ENCODE peak calls at places on chromosomes 2 and 18, in nine cellular contexts. M is dorsolateral prefrontal cortex, Z is H1, H is uterus, A is endothelial cell of umbilical vein, J is endodermal cell, E is GM12878, S is SK-N-SH, L is breast epithelium. V is an unnamed sample.

GRCh38 chr2:60354713-60355112 is 198.7 kb downstream of the BCL11A start:
- DNase-seq in M (no peak), Z (no peak), H (no peak), A (no peak), J (peak), E (no peak), S (no peak), L (peak), V (no peak)

GRCh38 chr18:66013976-66014375 is 263.2 kb downstream of the CDH7 start:
- DNase-seq in M (no peak), Z (no peak), H (no peak), A (no peak), J (no peak), E (no peak), S (no peak), L (no peak), V (no peak)

GRCh38 chr18:1014951-1015627 is 110.4 kb downstream of the ADCYAP1 start:
- DNase-seq in M (no peak), Z (no peak), H (no peak), A (peak), J (peak), E (no peak), S (no peak), L (no peak), V (no peak)

GRCh38 chr2:54360055-54360792 is 95.9 kb upstream of the SPTBN1 start:
- DNase-seq in M (no peak), Z (no peak), H (peak), A (peak), J (no peak), E (no peak), S (peak), L (no peak), V (peak)

GRCh38 chr2:201793631-201794030 is 12.7 kb upstream of the CDK15 start:
- DNase-seq in M (no peak), Z (no peak), H (no peak), A (no peak), J (no peak), E (no peak), S (no peak), L (no peak), V (no peak)

GRCh38 chr18:51196811-51197660 is 445 bp downstream of the MEX3C start:
- DNase-seq in M (peak), Z (no peak), H (peak), A (peak), J (peak), E (no peak), S (peak), L (peak), V (no peak)

GRCh38 chr18:46696268-46696667 is 39.2 kb upstream of the LOXHD1 start:
- DNase-seq in M (no peak), Z (no peak), H (no peak), A (no peak), J (no peak), E (no peak), S (no peak), L (no peak), V (no peak)

GRCh38 chr2:39124770-39125075 is 3.9 kb upstream of the SOS1 start:
- DNase-seq in M (no peak), Z (no peak), H (no peak), A (no peak), J (no peak), E (no peak), S (peak), L (no peak), V (no peak)

GRCh38 chr2:85413592-85414421 is 3.6 kb upstream of the CAPG start:
- DNase-seq in M (no peak), Z (no peak), H (peak), A (peak), J (peak), E (no peak), S (no peak), L (no peak), V (no peak)

GRCh38 chr2:220356076-220356475 is 728.6 kb downstream of the SLC4A3 start:
- DNase-seq in M (no peak), Z (no peak), H (no peak), A (no peak), J (no peak), E (no peak), S (no peak), L (no peak), V (no peak)

GRCh38 chr2:159137511-159138101 is 148.9 kb downstream of the WDSUB1 start:
- DNase-seq in M (no peak), Z (no peak), H (no peak), A (no peak), J (no peak), E (no peak), S (no peak), L (no peak), V (no peak)

GRCh38 chr2:64831134-64831976 is 157.8 kb upstream of the SLC1A4 start:
- DNase-seq in M (peak), Z (no peak), H (peak), A (peak), J (peak), E (peak), S (peak), L (peak), V (peak)

GRCh38 chr2:30178618-30179404 is 32.0 kb downstream of the YPEL5 start:
- DNase-seq in M (peak), Z (no peak), H (peak), A (peak), J (no peak), E (no peak), S (peak), L (no peak), V (no peak)

GRCh38 chr2:199940373-199940772 is 14.9 kb downstream of the TYW5 start:
- DNase-seq in M (no peak), Z (no peak), H (no peak), A (peak), J (no peak), E (no peak), S (peak), L (no peak), V (no peak)

GRCh38 chr2:107430006-107430405 is 396.7 kb upstream of the RGPD4 start:
- DNase-seq in M (no peak), Z (no peak), H (no peak), A (no peak), J (no peak), E (no peak), S (no peak), L (no peak), V (no peak)

GRCh38 chr2:126658910-126659613 is 3.1 kb downstream of the GYPC start:
- DNase-seq in M (no peak), Z (no peak), H (peak), A (no peak), J (no peak), E (peak), S (no peak), L (peak), V (peak)

GRCh38 chr2:233801357-233802131 is 23.4 kb downstream of the MROH2A start:
- DNase-seq in M (no peak), Z (no peak), H (no peak), A (no peak), J (peak), E (no peak), S (no peak), L (no peak), V (no peak)

GRCh38 chr2:188519133-188519532 is 227.5 kb downstream of the GULP1 start:
- DNase-seq in M (no peak), Z (no peak), H (no peak), A (peak), J (no peak), E (no peak), S (no peak), L (no peak), V (no peak)
- H3K27ac ChIP-seq in M (no peak), Z (no peak), H (no peak), A (no peak), J (no peak), E (no peak), S (peak), L (no peak), V (no peak)

GRCh38 chr2:96885432-96886137 is 15.7 kb upstream of the SEMA4C start:
- DNase-seq in M (no peak), Z (no peak), H (no peak), A (no peak), J (no peak), E (no peak), S (no peak), L (no peak), V (no peak)
- H3K27ac ChIP-seq in M (peak), Z (no peak), H (no peak), A (no peak), J (no peak), E (no peak), S (no peak), L (no peak), V (no peak)

DNA sequence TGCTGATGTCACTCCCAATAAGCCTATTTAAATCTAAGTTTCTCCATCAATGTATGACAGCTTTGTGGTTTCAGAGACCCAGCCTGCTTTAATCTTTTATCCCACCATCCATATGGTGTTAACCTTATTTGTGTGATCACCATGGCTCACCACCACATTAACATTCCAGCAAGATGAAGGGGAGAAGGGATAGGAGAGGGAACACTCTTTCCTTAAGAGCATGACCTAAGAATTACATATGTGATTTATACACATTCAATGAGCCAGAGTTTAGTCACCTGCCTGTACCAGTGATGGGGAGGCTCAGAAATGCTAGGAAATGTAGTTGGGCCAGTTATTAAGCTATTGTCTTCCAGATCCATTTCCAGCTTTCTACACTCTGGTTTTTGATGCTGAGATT is 44.5 kb upstream of the CHN1 start:
- DNase-seq in M (no peak), Z (no peak), H (no peak), A (no peak), J (no peak), E (no peak), S (no peak), L (no peak), V (no peak)
- H3K27ac ChIP-seq in M (no peak), Z (no peak), H (no peak), A (no peak), J (no peak), E (no peak), S (no peak), L (no peak), V (no peak)

DNA sequence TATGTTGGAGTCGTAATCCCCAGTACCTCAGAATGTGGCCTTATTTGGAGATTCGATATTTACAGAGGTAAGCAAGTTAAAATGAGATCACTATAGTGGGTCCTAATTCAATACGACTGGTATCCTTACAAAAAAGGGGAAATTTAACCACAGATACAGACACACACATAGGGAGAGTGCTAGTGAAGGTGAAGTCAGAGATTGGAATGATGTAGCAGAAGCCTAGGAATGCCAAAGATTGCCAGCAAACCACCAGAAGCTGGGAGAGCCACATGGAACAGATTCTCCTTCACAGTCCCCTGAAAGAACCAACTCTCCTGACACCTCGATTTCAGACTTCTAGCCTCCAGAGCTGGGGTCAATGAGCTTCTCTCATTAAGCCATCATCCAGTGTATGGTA is 17.7 kb upstream of the ACTR3 start:
- DNase-seq in M (no peak), Z (no peak), H (no peak), A (no peak), J (no peak), E (no peak), S (no peak), L (no peak), V (no peak)
- H3K27ac ChIP-seq in M (no peak), Z (no peak), H (no peak), A (no peak), J (no peak), E (no peak), S (peak), L (no peak), V (no peak)

GRCh38 chr2:16137080-16137755 is 196.9 kb downstream of the MYCN start:
- DNase-seq in M (no peak), Z (no peak), H (no peak), A (no peak), J (peak), E (no peak), S (no peak), L (no peak), V (no peak)
- H3K27ac ChIP-seq in M (no peak), Z (no peak), H (no peak), A (no peak), J (no peak), E (no peak), S (no peak), L (no peak), V (no peak)

GRCh38 chr2:9984217-9984739 is 32.8 kb downstream of the GRHL1 start:
- DNase-seq in M (no peak), Z (no peak), H (no peak), A (peak), J (no peak), E (peak), S (peak), L (no peak), V (no peak)

GRCh38 chr2:9982891-9983290 is 31.4 kb downstream of the GRHL1 start:
- DNase-seq in M (no peak), Z (no peak), H (no peak), A (no peak), J (peak), E (no peak), S (no peak), L (no peak), V (no peak)

GRCh38 chr2:9985531-9985930 is 34.0 kb downstream of the GRHL1 start:
- DNase-seq in M (no peak), Z (no peak), H (no peak), A (no peak), J (no peak), E (no peak), S (no peak), L (no peak), V (no peak)

GRCh38 chr2:9983413-9984216 is 32.1 kb downstream of the GRHL1 start:
- DNase-seq in M (no peak), Z (no peak), H (no peak), A (no peak), J (peak), E (no peak), S (no peak), L (no peak), V (no peak)

DNA sequence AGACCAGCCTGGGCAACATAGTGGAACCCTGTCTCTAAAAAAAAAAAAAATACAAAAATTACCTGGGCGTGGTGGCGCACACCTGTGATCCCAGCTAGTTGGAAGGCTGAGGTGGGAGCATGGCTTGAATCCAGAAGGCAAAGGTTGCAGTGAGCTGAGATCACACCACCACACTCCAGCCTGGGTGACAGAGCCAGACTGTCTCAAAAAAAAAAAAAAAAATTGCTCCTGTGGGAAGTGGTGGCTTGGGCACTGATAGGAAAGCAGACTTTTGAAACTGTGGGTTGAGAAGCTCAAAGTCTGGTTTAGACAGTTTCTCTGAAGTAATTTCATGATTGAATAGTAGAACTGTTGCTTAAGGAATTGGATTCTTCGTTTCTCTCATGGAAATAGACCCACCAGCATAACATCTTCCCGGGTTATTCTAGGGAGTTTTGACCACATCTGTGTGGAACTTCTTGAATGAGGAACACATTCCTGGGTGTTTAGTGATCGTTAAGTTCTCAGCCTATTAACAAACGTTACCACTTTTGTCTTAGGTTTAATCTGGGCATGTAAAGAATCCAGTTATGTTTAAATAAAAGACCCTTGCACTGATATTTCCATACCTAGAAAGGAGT is 33.5 kb downstream of the GRHL1 start:
- DNase-seq in M (no peak), Z (no peak), H (no peak), A (no peak), J (no peak), E (no peak), S (no peak), L (no peak), V (no peak)
- H3K27ac ChIP-seq in M (no peak), Z (no peak), H (peak), A (no peak), J (no peak), E (no peak), S (peak), L (peak), V (no peak)